ENCODE peak calls at places on chromosomes 16 and 17, in six cellular contexts. One of them, this sample, is unnamed.

GRCh38 chr16:17368951-17369350 is 101.8 kb downstream of the XYLT1 start:
- DNase-seq in ovary: no peak
- DNase-seq in lower leg skin: no peak
- DNase-seq in body of pancreas: no peak
- DNase-seq in IMR-90: no peak
- DNase-seq in HCT116: no peak
- DNase-seq in this sample: no peak

GRCh38 chr16:76389126-76389525 is 111.9 kb downstream of the CNTNAP4 start:
- DNase-seq in ovary: no peak
- DNase-seq in lower leg skin: no peak
- DNase-seq in body of pancreas: no peak
- DNase-seq in IMR-90: no peak
- DNase-seq in HCT116: no peak
- DNase-seq in this sample: no peak

GRCh38 chr16:69520800-69521602 is 44.8 kb upstream of the NFAT5 start:
- DNase-seq in ovary: no peak
- DNase-seq in lower leg skin: peak
- DNase-seq in body of pancreas: no peak
- DNase-seq in IMR-90: no peak
- DNase-seq in HCT116: no peak
- DNase-seq in this sample: no peak

GRCh38 chr16:3363793-3364192 is 8.1 kb downstream of the OR2C1 start:
- DNase-seq in ovary: no peak
- DNase-seq in lower leg skin: no peak
- DNase-seq in body of pancreas: no peak
- DNase-seq in IMR-90: no peak
- DNase-seq in HCT116: peak
- DNase-seq in this sample: no peak

GRCh38 chr17:16980813-16981731 is 9.2 kb upstream of the TNFRSF13B start:
- DNase-seq in ovary: no peak
- DNase-seq in lower leg skin: peak
- DNase-seq in body of pancreas: no peak
- DNase-seq in IMR-90: no peak
- DNase-seq in HCT116: no peak
- DNase-seq in this sample: no peak

GRCh38 chr17:14101976-14102375 is 32.7 kb downstream of the COX10 start:
- DNase-seq in ovary: no peak
- DNase-seq in lower leg skin: no peak
- DNase-seq in body of pancreas: no peak
- DNase-seq in IMR-90: no peak
- DNase-seq in HCT116: no peak
- DNase-seq in this sample: no peak

GRCh38 chr16:65106792-65107191 is 15.1 kb downstream of the CDH11 start:
- DNase-seq in ovary: no peak
- DNase-seq in lower leg skin: no peak
- DNase-seq in body of pancreas: no peak
- DNase-seq in IMR-90: peak
- DNase-seq in HCT116: no peak
- DNase-seq in this sample: no peak

GRCh38 chr17:45103269-45103795 is 29.0 kb downstream of the PLCD3 start:
- DNase-seq in ovary: no peak
- DNase-seq in lower leg skin: no peak
- DNase-seq in body of pancreas: no peak
- DNase-seq in IMR-90: no peak
- DNase-seq in HCT116: no peak
- DNase-seq in this sample: no peak

GRCh38 chr17:80441598-80442304 is 26.8 kb downstream of the ENDOV start:
- DNase-seq in ovary: no peak
- DNase-seq in lower leg skin: no peak
- DNase-seq in body of pancreas: no peak
- DNase-seq in IMR-90: no peak
- DNase-seq in HCT116: no peak
- DNase-seq in this sample: no peak

GRCh38 chr17:62703776-62704380 is 76.4 kb downstream of the MRC2 start:
- DNase-seq in ovary: peak
- DNase-seq in lower leg skin: peak
- DNase-seq in body of pancreas: peak
- DNase-seq in IMR-90: peak
- DNase-seq in HCT116: no peak
- DNase-seq in this sample: peak

GRCh38 chr16:86577314-86577971 is 906 bp upstream of the FOXL1 start:
- DNase-seq in ovary: no peak
- DNase-seq in lower leg skin: no peak
- DNase-seq in body of pancreas: no peak
- DNase-seq in IMR-90: peak
- DNase-seq in HCT116: no peak
- DNase-seq in this sample: no peak

GRCh38 chr17:68383443-68384321 is 73.6 kb downstream of the WIPI1 start:
- DNase-seq in ovary: no peak
- DNase-seq in lower leg skin: peak
- DNase-seq in body of pancreas: no peak
- DNase-seq in IMR-90: peak
- DNase-seq in HCT116: peak
- DNase-seq in this sample: peak

GRCh38 chr16:74603848-74604247 is 3.1 kb downstream of the GLG1 start:
- DNase-seq in ovary: no peak
- DNase-seq in lower leg skin: no peak
- DNase-seq in body of pancreas: no peak
- DNase-seq in IMR-90: peak
- DNase-seq in HCT116: no peak
- DNase-seq in this sample: no peak

GRCh38 chr17:39921323-39921722 is 2.9 kb upstream of the GSDMB start:
- DNase-seq in ovary: no peak
- DNase-seq in lower leg skin: no peak
- DNase-seq in body of pancreas: no peak
- DNase-seq in IMR-90: no peak
- DNase-seq in HCT116: no peak
- DNase-seq in this sample: no peak

GRCh38 chr16:2194852-2195315 is 1.5 kb downstream of the CASKIN1 start:
- DNase-seq in ovary: no peak
- DNase-seq in lower leg skin: no peak
- DNase-seq in body of pancreas: peak
- DNase-seq in IMR-90: peak
- DNase-seq in HCT116: no peak
- DNase-seq in this sample: no peak

DNA sequence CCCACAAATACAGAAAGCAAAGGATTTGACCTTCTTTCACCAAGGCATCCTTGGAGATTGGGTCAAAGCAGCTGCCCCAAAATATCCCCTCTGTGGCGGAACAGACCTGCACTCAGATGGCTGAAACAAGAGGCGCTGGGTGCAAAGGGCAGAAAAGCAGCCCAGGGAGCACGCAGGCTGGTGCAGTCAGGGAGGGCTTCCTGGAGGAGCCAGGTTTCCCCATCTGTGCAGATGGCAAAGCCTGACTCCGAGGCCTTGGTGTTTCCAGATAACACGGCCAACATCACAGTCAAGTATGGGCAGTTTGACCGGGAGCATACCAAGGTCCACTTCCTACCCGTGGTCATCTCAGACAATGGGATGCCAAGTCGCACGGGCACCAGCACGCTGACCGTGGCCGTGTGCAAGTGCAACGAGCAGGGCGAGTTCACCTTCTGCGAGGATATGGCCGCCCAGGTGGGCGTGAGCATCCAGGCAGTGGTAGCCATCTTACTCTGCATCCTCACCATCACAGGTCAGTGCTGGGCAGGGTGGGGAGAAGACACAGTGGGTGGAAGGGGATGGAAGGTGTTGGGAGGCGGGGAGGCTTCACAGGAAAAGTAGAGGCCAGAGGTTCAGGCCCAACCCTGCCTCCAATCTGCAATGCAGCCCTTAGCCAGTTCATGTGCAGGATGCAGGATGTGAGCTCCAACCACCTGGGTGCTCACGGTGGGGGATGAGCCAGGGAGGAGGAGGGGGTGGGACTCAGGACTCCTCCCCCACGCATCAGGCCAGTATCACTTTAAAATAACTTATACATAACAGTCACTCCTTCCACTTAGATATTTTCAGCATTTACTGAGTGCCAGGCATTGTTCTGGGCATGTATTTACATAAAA is 26.4 kb upstream of the BEAN1 start:
- DNase-seq in ovary: no peak
- DNase-seq in lower leg skin: peak
- DNase-seq in body of pancreas: no peak
- DNase-seq in IMR-90: no peak
- DNase-seq in HCT116: no peak
- DNase-seq in this sample: no peak
- TF ChIP-seq POLR2A in ovary: no peak
- TF ChIP-seq POLR2A in lower leg skin: no peak
- TF ChIP-seq POLR2A in body of pancreas: no peak
- TF ChIP-seq POLR2A in IMR-90: no peak
- TF ChIP-seq POLR2A in HCT116: no peak
- TF ChIP-seq POLR2A in this sample: no peak

DNA sequence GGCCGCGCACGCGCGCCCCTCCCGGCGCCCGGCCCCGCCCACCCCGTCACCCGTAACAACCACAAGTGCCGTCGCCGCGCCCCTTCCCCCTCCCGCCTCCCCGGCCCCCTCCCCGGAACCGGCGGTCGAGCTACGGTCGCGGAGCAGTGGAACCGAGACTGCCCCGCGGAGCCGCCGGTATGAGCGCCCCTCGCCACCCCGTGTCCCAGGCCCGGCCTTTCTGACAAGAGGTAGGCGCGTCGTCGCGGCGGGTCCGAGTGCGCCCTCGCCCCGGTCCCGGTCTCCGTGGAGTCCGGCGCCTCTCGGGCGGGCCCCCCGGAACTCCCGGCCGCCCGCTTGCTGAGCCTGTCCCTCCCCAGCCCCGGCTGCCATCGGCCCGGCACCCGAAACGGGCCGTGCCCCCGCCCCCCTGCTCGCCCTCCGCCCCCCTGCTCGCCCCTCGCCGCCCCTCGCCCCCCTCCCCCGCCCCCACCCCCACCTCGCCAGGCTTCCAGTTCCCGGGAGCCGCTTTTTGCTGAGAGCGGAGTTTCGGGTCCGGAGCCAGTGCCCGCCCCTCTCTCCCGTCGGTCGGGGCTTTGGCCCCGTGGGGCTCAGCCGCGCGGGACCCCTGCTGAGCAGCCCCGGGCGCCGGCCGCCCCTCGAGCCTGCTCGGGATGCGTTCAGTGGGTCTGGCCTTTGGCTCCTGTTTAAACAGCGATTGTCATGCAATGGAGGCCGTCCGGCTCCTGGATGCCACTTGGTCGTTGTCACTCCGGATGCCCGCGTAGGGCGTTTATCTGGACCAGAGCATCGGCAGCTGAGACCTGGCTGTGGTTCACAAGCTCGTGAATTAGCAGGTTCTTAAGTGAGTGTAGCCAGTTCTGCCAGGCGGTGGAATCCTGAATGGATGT is at the start of gene SEC14L1:
- DNase-seq in ovary: peak
- DNase-seq in lower leg skin: peak
- DNase-seq in body of pancreas: peak
- DNase-seq in IMR-90: no peak
- DNase-seq in HCT116: no peak
- DNase-seq in this sample: peak
- TF ChIP-seq POLR2A in ovary: no peak
- TF ChIP-seq POLR2A in lower leg skin: no peak
- TF ChIP-seq POLR2A in body of pancreas: no peak
- TF ChIP-seq POLR2A in IMR-90: peak
- TF ChIP-seq POLR2A in HCT116: no peak
- TF ChIP-seq POLR2A in this sample: no peak

GRCh38 chr17:82079001-82079677 is 13.5 kb upstream of the DUS1L start:
- DNase-seq in ovary: no peak
- DNase-seq in lower leg skin: no peak
- DNase-seq in body of pancreas: no peak
- DNase-seq in IMR-90: no peak
- DNase-seq in HCT116: no peak
- DNase-seq in this sample: no peak

GRCh38 chr17:82077617-82078358 is 12.2 kb upstream of the DUS1L start:
- DNase-seq in ovary: peak
- DNase-seq in lower leg skin: no peak
- DNase-seq in body of pancreas: no peak
- DNase-seq in IMR-90: no peak
- DNase-seq in HCT116: no peak
- DNase-seq in this sample: peak

GRCh38 chr17:82076018-82076784 is 10.6 kb upstream of the DUS1L start:
- DNase-seq in ovary: no peak
- DNase-seq in lower leg skin: no peak
- DNase-seq in body of pancreas: no peak
- DNase-seq in IMR-90: no peak
- DNase-seq in HCT116: no peak
- DNase-seq in this sample: no peak

GRCh38 chr17:82078433-82078832 is 12.8 kb upstream of the DUS1L start:
- DNase-seq in ovary: no peak
- DNase-seq in lower leg skin: no peak
- DNase-seq in body of pancreas: no peak
- DNase-seq in IMR-90: no peak
- DNase-seq in HCT116: no peak
- DNase-seq in this sample: no peak

DNA sequence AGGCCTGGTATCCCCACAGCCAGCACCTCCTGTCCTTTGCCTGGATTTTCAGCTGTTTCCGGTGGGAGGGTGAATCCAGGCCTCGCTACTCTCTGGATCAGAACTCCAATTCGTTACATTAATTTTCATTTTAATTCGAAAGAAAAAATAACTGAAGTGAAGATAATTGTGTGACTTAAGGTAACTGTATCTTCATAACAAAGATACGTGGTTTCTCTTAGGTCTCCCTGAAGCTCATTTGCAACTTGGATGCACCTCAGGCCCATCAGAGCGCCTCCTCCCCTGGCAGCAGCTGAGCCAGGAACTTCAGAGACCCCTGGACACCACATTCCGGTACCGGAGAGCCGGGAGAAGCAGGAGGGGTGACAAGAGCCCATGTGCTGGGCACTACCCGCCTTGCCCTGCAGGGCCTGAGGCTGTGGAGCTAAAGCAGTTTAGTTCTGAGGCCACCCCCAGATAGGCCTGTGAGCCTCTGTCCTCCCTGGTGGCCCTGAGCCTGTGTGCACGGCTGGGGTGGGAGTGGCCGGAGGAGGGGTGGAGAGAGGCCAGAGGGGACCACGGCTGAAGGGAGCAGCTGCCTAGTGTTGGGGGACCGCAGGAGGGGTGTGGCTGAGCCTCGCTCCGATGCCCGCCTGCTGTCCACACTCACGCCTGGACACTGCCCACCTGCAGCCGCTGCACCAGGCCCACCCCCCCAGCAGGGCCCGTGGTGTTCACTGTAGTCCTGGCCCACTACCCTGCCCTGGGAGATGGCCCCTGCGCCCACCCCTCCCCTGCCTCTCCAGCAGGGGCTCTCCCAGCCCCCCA is 11.4 kb upstream of the DUS1L start:
- DNase-seq in ovary: no peak
- DNase-seq in lower leg skin: no peak
- DNase-seq in body of pancreas: no peak
- DNase-seq in IMR-90: no peak
- DNase-seq in HCT116: no peak
- DNase-seq in this sample: no peak
- TF ChIP-seq POLR2A in ovary: no peak
- TF ChIP-seq POLR2A in lower leg skin: no peak
- TF ChIP-seq POLR2A in body of pancreas: no peak
- TF ChIP-seq POLR2A in IMR-90: no peak
- TF ChIP-seq POLR2A in HCT116: no peak
- TF ChIP-seq POLR2A in this sample: no peak

DNA sequence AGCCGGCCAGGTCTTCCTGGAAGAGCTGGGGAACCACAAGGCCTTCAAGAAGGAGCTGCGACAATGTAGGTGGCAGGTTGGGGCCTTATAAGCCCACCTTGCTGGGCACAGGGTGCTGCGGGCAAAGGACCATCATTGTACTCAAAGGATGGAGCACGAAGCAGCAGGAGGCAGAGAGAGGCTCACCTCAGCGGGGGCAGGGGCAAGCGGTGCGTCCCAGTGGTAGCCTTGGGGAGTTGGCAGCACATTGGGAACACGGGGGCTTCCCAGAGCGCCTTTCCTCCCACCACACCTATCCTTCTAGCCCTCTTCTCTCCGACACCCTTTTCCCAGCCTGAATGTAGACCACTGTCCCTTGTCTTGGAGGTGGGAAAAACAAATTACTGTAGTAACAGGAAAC is 2.1 kb downstream of the CNP start:
- DNase-seq in ovary: no peak
- DNase-seq in lower leg skin: no peak
- DNase-seq in body of pancreas: no peak
- DNase-seq in IMR-90: no peak
- DNase-seq in HCT116: no peak
- DNase-seq in this sample: no peak
- TF ChIP-seq POLR2A in ovary: no peak
- TF ChIP-seq POLR2A in lower leg skin: no peak
- TF ChIP-seq POLR2A in body of pancreas: no peak
- TF ChIP-seq POLR2A in IMR-90: no peak
- TF ChIP-seq POLR2A in HCT116: no peak
- TF ChIP-seq POLR2A in this sample: no peak